ENCODE peak calls at places on chromosomes 2 and 18, in eight cellular contexts. One of them, this sample, is unnamed.

GRCh38 chr2:175275499-175275898 is 94.0 kb upstream of the ATP5MC3 start:
- DNase-seq in uterus: no peak
- DNase-seq in ovary: no peak
- DNase-seq in IMR-90: no peak
- DNase-seq in right lobe of liver: no peak
- DNase-seq in Peyer's patch: no peak
- DNase-seq in HCT116: no peak
- DNase-seq in body of pancreas: no peak
- DNase-seq in this sample: no peak

GRCh38 chr18:13502585-13502984 is 223.8 kb downstream of the FAM210A start:
- DNase-seq in IMR-90: no peak
- DNase-seq in body of pancreas: no peak
- DNase-seq in Peyer's patch: no peak
- DNase-seq in HCT116: no peak
- DNase-seq in ovary: no peak
- DNase-seq in right lobe of liver: peak; percentile 73
- DNase-seq in uterus: peak; percentile 38
- DNase-seq in this sample: peak; percentile 57

GRCh38 chr2:122136071-122136470 is 380.6 kb downstream of the TSN start:
- DNase-seq in IMR-90: peak; percentile 21
- DNase-seq in Peyer's patch: no peak
- DNase-seq in ovary: no peak
- DNase-seq in body of pancreas: no peak
- DNase-seq in uterus: no peak
- DNase-seq in right lobe of liver: no peak
- DNase-seq in HCT116: peak; percentile 16
- DNase-seq in this sample: no peak

GRCh38 chr2:230205034-230205433 is 14.8 kb downstream of the SP110 start:
- DNase-seq in right lobe of liver: no peak
- DNase-seq in IMR-90: no peak
- DNase-seq in HCT116: no peak
- DNase-seq in Peyer's patch: no peak
- DNase-seq in body of pancreas: no peak
- DNase-seq in uterus: no peak
- DNase-seq in ovary: no peak
- DNase-seq in this sample: no peak

GRCh38 chr18:79356435-79356834 is 39.3 kb upstream of the NFATC1 start:
- DNase-seq in uterus: no peak
- DNase-seq in body of pancreas: no peak
- DNase-seq in right lobe of liver: no peak
- DNase-seq in HCT116: no peak
- DNase-seq in IMR-90: no peak
- DNase-seq in Peyer's patch: no peak
- DNase-seq in ovary: no peak
- DNase-seq in this sample: no peak

GRCh38 chr18:27240383-27240782 is 55.3 kb upstream of the CHST9 start:
- DNase-seq in right lobe of liver: no peak
- DNase-seq in body of pancreas: no peak
- DNase-seq in IMR-90: no peak
- DNase-seq in ovary: no peak
- DNase-seq in uterus: no peak
- DNase-seq in Peyer's patch: no peak
- DNase-seq in HCT116: no peak
- DNase-seq in this sample: no peak

GRCh38 chr2:202034249-202035088 is 814 bp downstream of the FZD7 start:
- DNase-seq in HCT116: no peak
- DNase-seq in ovary: peak; percentile 44
- DNase-seq in body of pancreas: peak; percentile 16
- DNase-seq in uterus: peak; percentile 40
- DNase-seq in right lobe of liver: no peak
- DNase-seq in Peyer's patch: peak; percentile 55
- DNase-seq in IMR-90: no peak
- DNase-seq in this sample: peak; percentile 40

GRCh38 chr2:220682616-220683015 is 889.5 kb downstream of the EPHA4 start:
- DNase-seq in ovary: no peak
- DNase-seq in HCT116: no peak
- DNase-seq in uterus: no peak
- DNase-seq in Peyer's patch: no peak
- DNase-seq in IMR-90: peak; percentile 21
- DNase-seq in right lobe of liver: no peak
- DNase-seq in body of pancreas: no peak
- DNase-seq in this sample: no peak

GRCh38 chr2:192983173-192983572 is 788.4 kb upstream of the TMEFF2 start:
- DNase-seq in IMR-90: no peak
- DNase-seq in HCT116: no peak
- DNase-seq in Peyer's patch: no peak
- DNase-seq in right lobe of liver: no peak
- DNase-seq in uterus: no peak
- DNase-seq in ovary: no peak
- DNase-seq in body of pancreas: no peak
- DNase-seq in this sample: no peak

GRCh38 chr2:33216508-33217182 is 259.8 kb upstream of the RASGRP3 start:
- DNase-seq in uterus: peak; percentile 56
- DNase-seq in IMR-90: peak; percentile 51
- DNase-seq in Peyer's patch: no peak
- DNase-seq in body of pancreas: peak; percentile 47
- DNase-seq in ovary: peak; percentile 69
- DNase-seq in right lobe of liver: peak; percentile 84
- DNase-seq in HCT116: no peak
- DNase-seq in this sample: peak; percentile 23

GRCh38 chr2:144771348-144771747 is 251.4 kb upstream of the ZEB2 start:
- DNase-seq in body of pancreas: no peak
- DNase-seq in right lobe of liver: no peak
- DNase-seq in HCT116: no peak
- DNase-seq in ovary: no peak
- DNase-seq in Peyer's patch: no peak
- DNase-seq in IMR-90: no peak
- DNase-seq in uterus: no peak
- DNase-seq in this sample: no peak

GRCh38 chr18:11906926-11907874 is 917 bp downstream of the MPPE1 start:
- DNase-seq in body of pancreas: no peak
- DNase-seq in HCT116: no peak
- DNase-seq in Peyer's patch: no peak
- DNase-seq in IMR-90: no peak
- DNase-seq in ovary: no peak
- DNase-seq in uterus: no peak
- DNase-seq in right lobe of liver: no peak
- DNase-seq in this sample: no peak

GRCh38 chr2:43255249-43255960 is 29.0 kb upstream of the ZFP36L2 start:
- DNase-seq in uterus: no peak
- DNase-seq in ovary: no peak
- DNase-seq in right lobe of liver: no peak
- DNase-seq in Peyer's patch: no peak
- DNase-seq in body of pancreas: no peak
- DNase-seq in HCT116: no peak
- DNase-seq in IMR-90: no peak
- DNase-seq in this sample: no peak

GRCh38 chr2:157160131-157160530 is 97.4 kb upstream of the GALNT5 start:
- DNase-seq in Peyer's patch: no peak
- DNase-seq in ovary: no peak
- DNase-seq in uterus: no peak
- DNase-seq in HCT116: no peak
- DNase-seq in body of pancreas: no peak
- DNase-seq in right lobe of liver: no peak
- DNase-seq in IMR-90: no peak
- DNase-seq in this sample: no peak

GRCh38 chr2:8584174-8585066 is 97.4 kb upstream of the ID2 start:
- DNase-seq in HCT116: no peak
- DNase-seq in IMR-90: no peak
- DNase-seq in uterus: no peak
- DNase-seq in Peyer's patch: no peak
- DNase-seq in right lobe of liver: peak; percentile 54
- DNase-seq in ovary: peak; percentile 36
- DNase-seq in body of pancreas: no peak
- DNase-seq in this sample: peak; percentile 12

GRCh38 chr2:174939046-174939445 is 66.1 kb downstream of the CHN1 start:
- DNase-seq in Peyer's patch: no peak
- DNase-seq in ovary: no peak
- DNase-seq in uterus: no peak
- DNase-seq in body of pancreas: no peak
- DNase-seq in IMR-90: peak; percentile 79
- DNase-seq in HCT116: peak; percentile 13
- DNase-seq in right lobe of liver: no peak
- DNase-seq in this sample: no peak

GRCh38 chr2:10267551-10268465 is 34.9 kb upstream of the HPCAL1 start:
- DNase-seq in HCT116: no peak
- DNase-seq in Peyer's patch: peak; percentile 87
- DNase-seq in right lobe of liver: peak; percentile 46
- DNase-seq in body of pancreas: peak; percentile 74
- DNase-seq in ovary: no peak
- DNase-seq in uterus: peak; percentile 12
- DNase-seq in IMR-90: no peak
- DNase-seq in this sample: peak; percentile 40

GRCh38 chr2:229417906-229418305 is 146.8 kb upstream of the PID1 start:
- DNase-seq in Peyer's patch: no peak
- DNase-seq in ovary: no peak
- DNase-seq in HCT116: no peak
- DNase-seq in right lobe of liver: no peak
- DNase-seq in body of pancreas: no peak
- DNase-seq in uterus: no peak
- DNase-seq in IMR-90: no peak
- DNase-seq in this sample: no peak

GRCh38 chr18:48161911-48162698 is 231.6 kb upstream of the SMAD2 start:
- DNase-seq in IMR-90: no peak
- DNase-seq in right lobe of liver: no peak
- DNase-seq in Peyer's patch: no peak
- DNase-seq in body of pancreas: no peak
- DNase-seq in uterus: no peak
- DNase-seq in ovary: no peak
- DNase-seq in HCT116: no peak
- DNase-seq in this sample: peak; percentile 41

GRCh38 chr18:71018816-71019215 is 730.0 kb downstream of the SOCS6 start:
- DNase-seq in IMR-90: no peak
- DNase-seq in ovary: no peak
- DNase-seq in Peyer's patch: no peak
- DNase-seq in body of pancreas: no peak
- DNase-seq in right lobe of liver: no peak
- DNase-seq in HCT116: no peak
- DNase-seq in uterus: no peak
- DNase-seq in this sample: no peak

GRCh38 chr2:27263287-27264252 is 723 bp upstream of the SLC30A3 start:
- DNase-seq in uterus: no peak
- DNase-seq in IMR-90: no peak
- DNase-seq in right lobe of liver: no peak
- DNase-seq in HCT116: no peak
- DNase-seq in Peyer's patch: no peak
- DNase-seq in ovary: no peak
- DNase-seq in body of pancreas: no peak
- DNase-seq in this sample: no peak

DNA sequence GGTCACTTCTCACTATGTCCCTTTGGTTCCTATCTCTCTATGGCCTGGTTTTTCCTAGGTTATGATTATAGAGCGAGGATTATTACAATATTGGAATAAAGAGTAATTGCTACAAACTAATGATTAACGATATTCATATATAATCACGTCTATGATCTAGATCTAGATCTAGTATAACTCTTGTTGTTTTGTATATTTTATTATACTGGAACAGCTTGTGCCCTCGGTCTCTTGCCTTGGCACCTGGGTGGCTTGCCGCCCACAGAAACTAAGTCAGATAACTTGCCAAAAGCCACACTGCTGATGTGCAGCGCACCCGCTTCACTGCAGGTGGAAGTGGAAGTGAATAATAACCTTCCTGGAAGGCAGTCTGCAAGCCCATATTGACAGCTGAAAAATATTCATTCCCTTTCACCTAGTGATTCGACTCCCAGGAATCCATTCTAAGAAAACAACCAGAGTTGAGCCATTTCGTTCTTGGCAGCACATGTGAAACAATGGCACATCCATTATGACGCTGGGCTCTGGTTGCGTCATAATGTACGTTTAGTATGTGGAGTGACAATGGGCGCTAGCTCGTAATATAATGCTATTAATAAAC is 725 bp upstream of the ANKRD53 start:
- DNase-seq in IMR-90: peak; percentile 93
- DNase-seq in HCT116: no peak
- DNase-seq in Peyer's patch: peak; percentile 78
- DNase-seq in uterus: peak; percentile 49
- DNase-seq in right lobe of liver: peak; percentile 44
- DNase-seq in ovary: no peak
- DNase-seq in body of pancreas: no peak
- DNase-seq in this sample: peak; percentile 30
- H3K4me3 ChIP-seq in IMR-90: no peak overlapping the region
- H3K4me3 ChIP-seq in HCT116: peak overlapping the region; percentile 64
- H3K4me3 ChIP-seq in Peyer's patch: peak overlapping the region; percentile 54
- H3K4me3 ChIP-seq in uterus: peak overlapping the region; percentile 66
- H3K4me3 ChIP-seq in right lobe of liver: peak overlapping the region; percentile 61
- H3K4me3 ChIP-seq in ovary: peak overlapping the region; percentile 50
- H3K4me3 ChIP-seq in body of pancreas: no peak overlapping the region
- H3K4me3 ChIP-seq in this sample: peak overlapping the region; percentile 63

GRCh38 chr2:172555522-172556283 is at the start of gene PDK1:
- DNase-seq in right lobe of liver: peak; percentile 94
- DNase-seq in IMR-90: peak; percentile 87
- DNase-seq in body of pancreas: peak; percentile 89
- DNase-seq in Peyer's patch: peak; percentile 95
- DNase-seq in HCT116: peak; percentile 72
- DNase-seq in uterus: peak; percentile 89
- DNase-seq in ovary: peak; percentile 91
- DNase-seq in this sample: peak; percentile 93
- TF ChIP-seq POLR2A in right lobe of liver: peak; percentile 89
- TF ChIP-seq POLR2A in IMR-90: peak; percentile 87
- TF ChIP-seq POLR2A in body of pancreas: peak; percentile 88
- TF ChIP-seq POLR2A in Peyer's patch: peak; percentile 68
- TF ChIP-seq POLR2A in HCT116: peak; percentile 83
- TF ChIP-seq POLR2A in uterus: peak; percentile 57
- TF ChIP-seq POLR2A in ovary: peak; percentile 81
- TF ChIP-seq POLR2A in this sample: peak; percentile 48

DNA sequence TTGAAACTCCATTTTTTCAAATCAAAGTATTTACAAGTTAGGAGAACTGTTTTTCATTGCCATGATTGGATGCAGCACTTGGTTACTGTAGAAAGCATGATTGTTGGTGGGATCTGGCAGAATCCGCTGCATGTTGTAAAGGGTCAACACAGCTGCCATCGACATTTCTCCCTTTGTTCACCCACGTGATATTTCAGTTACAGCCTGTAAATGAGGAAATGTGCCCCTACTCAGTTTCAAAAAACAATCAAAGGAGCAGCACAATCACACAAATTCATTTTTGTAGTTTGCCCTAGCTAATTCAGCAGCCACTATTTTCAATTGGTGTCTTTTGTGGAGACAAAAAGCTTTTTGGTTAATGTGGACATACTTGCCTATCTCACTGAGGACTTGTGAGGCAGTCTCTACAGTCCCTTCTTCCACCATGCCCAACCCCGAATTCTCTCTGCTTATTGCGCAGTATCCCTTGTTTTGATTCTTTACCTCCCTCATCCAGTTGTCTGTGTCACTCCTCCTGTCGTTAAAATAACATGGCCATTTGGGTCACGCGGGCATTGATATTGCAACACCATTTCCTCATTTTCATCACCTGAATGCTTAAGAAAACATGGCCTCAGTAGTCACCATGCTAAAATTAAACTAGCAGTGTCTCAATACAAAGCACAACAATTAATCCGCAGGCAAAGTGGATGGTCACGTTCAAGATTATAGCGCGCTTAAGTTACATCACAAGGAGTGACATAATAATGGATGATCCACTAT is 6.4 kb upstream of the PROC start:
- DNase-seq in body of pancreas: no peak
- DNase-seq in IMR-90: no peak
- DNase-seq in HCT116: no peak
- DNase-seq in right lobe of liver: no peak
- DNase-seq in Peyer's patch: no peak
- DNase-seq in uterus: no peak
- DNase-seq in ovary: no peak
- DNase-seq in this sample: peak; percentile 30
- H3K4me3 ChIP-seq in body of pancreas: no peak overlapping the region
- H3K4me3 ChIP-seq in IMR-90: no peak overlapping the region
- H3K4me3 ChIP-seq in HCT116: no peak overlapping the region
- H3K4me3 ChIP-seq in right lobe of liver: no peak overlapping the region
- H3K4me3 ChIP-seq in Peyer's patch: no peak overlapping the region
- H3K4me3 ChIP-seq in uterus: no peak overlapping the region
- H3K4me3 ChIP-seq in ovary: no peak overlapping the region
- H3K4me3 ChIP-seq in this sample: no peak overlapping the region

GRCh38 chr2:179044500-179044899 is 5.4 kb downstream of the CCDC141 start:
- DNase-seq in Peyer's patch: no peak
- DNase-seq in body of pancreas: no peak
- DNase-seq in IMR-90: no peak
- DNase-seq in ovary: no peak
- DNase-seq in uterus: no peak
- DNase-seq in right lobe of liver: no peak
- DNase-seq in HCT116: no peak
- DNase-seq in this sample: no peak
- TF ChIP-seq POLR2A in Peyer's patch: no peak
- TF ChIP-seq POLR2A in body of pancreas: no peak
- TF ChIP-seq POLR2A in IMR-90: no peak
- TF ChIP-seq POLR2A in ovary: no peak
- TF ChIP-seq POLR2A in uterus: no peak
- TF ChIP-seq POLR2A in right lobe of liver: no peak
- TF ChIP-seq POLR2A in HCT116: no peak
- TF ChIP-seq POLR2A in this sample: no peak

This sample was measured in testis.